ENCODE peak calls at places on chromosomes 1 and 21, in five cellular contexts. I is fibroblast of lung, P is BE2C, V is thoracic aorta, Q is sigmoid colon. B is an unnamed sample.

GRCh38 chr1:17162941-17163340 is 42.0 kb upstream of the PADI1 start:
- DNase-seq in I (no peak), P (peak; percentile 25), V (no peak), Q (no peak), B (no peak)

GRCh38 chr1:182397653-182398388 is 2.6 kb downstream of the TEDDM1 start:
- DNase-seq in I (no peak), P (no peak), V (no peak), Q (no peak), B (peak; percentile 58)

GRCh38 chr1:6280761-6281451 is 20.0 kb upstream of the GPR153 start:
- DNase-seq in I (peak; percentile 74), P (no peak), V (no peak), Q (no peak), B (no peak)

GRCh38 chr1:110173466-110174117 is 23.3 kb downstream of the SLC6A17 start:
- DNase-seq in I (no peak), P (no peak), V (no peak), Q (no peak), B (no peak)

GRCh38 chr1:109078317-109078716 is 2.5 kb upstream of the TAF13 start:
- DNase-seq in I (no peak), P (no peak), V (no peak), Q (no peak), B (no peak)

GRCh38 chr1:72122099-72122893 is 160.0 kb downstream of the NEGR1 start:
- DNase-seq in I (peak; percentile 22), P (no peak), V (no peak), Q (no peak), B (no peak)

GRCh38 chr1:24205701-24206464 is 18.8 kb upstream of the IFNLR1 start:
- DNase-seq in I (no peak), P (no peak), V (no peak), Q (no peak), B (no peak)

GRCh38 chr1:111553199-111553598 is 49.8 kb upstream of the ADORA3 start:
- DNase-seq in I (no peak), P (no peak), V (no peak), Q (no peak), B (no peak)

GRCh38 chr1:32031578-32032286 is 18.1 kb downstream of the KHDRBS1 start:
- DNase-seq in I (peak; percentile 49), P (no peak), V (no peak), Q (no peak), B (no peak)

GRCh38 chr1:151511636-151512215 is 539 bp downstream of the CGN start:
- DNase-seq in I (no peak), P (peak; percentile 78), V (no peak), Q (peak; percentile 72), B (no peak)

GRCh38 chr1:237999426-238000052 is 108.8 kb upstream of the ZP4 start:
- DNase-seq in I (no peak), P (no peak), V (no peak), Q (no peak), B (no peak)

DNA sequence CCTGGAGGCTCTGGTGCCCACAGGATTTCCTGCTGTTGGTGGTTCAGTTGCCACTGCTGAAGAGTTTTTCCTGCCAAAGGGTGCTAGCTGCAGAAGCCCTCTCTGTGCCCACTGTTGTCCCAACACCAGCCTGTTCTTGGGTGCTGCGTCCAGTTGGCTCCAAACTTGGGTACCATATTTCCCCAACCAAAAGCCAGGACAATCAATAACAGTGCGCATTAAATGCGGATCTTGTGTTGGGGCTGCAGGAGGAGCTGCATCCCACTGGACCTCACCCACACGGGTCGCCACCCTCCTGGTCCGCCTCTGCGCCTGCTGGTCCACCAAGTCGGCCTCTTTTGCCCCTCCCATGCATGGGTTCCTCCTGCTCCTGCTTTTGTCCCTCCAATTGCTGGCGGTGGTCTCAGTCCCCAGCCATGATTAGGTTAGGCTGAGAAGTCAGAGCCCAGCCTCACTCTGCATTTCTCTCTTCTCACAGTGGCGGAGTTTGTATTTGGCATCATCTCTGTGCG is 9.8 kb downstream of the ABCG1 start:
- DNase-seq in I (no peak), P (no peak), V (no peak), Q (peak; percentile 58), B (no peak)
- H3K4me1 ChIP-seq in I (peaks cover 8% of the 10 kb centered on the region), P (peaks cover 13% of the 10 kb centered on the region), V (peaks cover 24% of the 10 kb centered on the region), Q (peaks cover 48% of the 10 kb centered on the region), B (peaks cover 60% of the 10 kb centered on the region)

GRCh38 chr1:25902462-25902861 is 3.8 kb downstream of the STMN1 start:
- DNase-seq in I (no peak), P (no peak), V (no peak), Q (no peak), B (no peak)
- H3K36me3 ChIP-seq in I (peaks cover 3% of the 10 kb centered on the region), P (peaks cover 45% of the 10 kb centered on the region), V (no peaks in the 10 kb centered on the region), Q (peaks cover 5% of the 10 kb centered on the region), B (peaks cover 4% of the 10 kb centered on the region)

GRCh38 chr1:208155243-208155642 is 88.9 kb downstream of the PLXNA2 start:
- DNase-seq in I (no peak), P (no peak), V (no peak), Q (no peak), B (no peak)

GRCh38 chr1:208150810-208151458 is 93.2 kb downstream of the PLXNA2 start:
- DNase-seq in I (no peak), P (no peak), V (no peak), Q (peak; percentile 43), B (no peak)

GRCh38 chr1:208154040-208154439 is 90.1 kb downstream of the PLXNA2 start:
- DNase-seq in I (no peak), P (no peak), V (no peak), Q (peak; percentile 37), B (no peak)

GRCh38 chr1:208154679-208155078 is 89.5 kb downstream of the PLXNA2 start:
- DNase-seq in I (no peak), P (no peak), V (no peak), Q (peak; percentile 30), B (no peak)

GRCh38 chr1:208153386-208153785 is 90.8 kb downstream of the PLXNA2 start:
- DNase-seq in I (no peak), P (no peak), V (no peak), Q (peak; percentile 2), B (no peak)
- H3K4me1 ChIP-seq in I (no peaks in the 10 kb centered on the region), P (peaks cover 9% of the 10 kb centered on the region), V (peaks cover 35% of the 10 kb centered on the region), Q (peaks cover 64% of the 10 kb centered on the region), B (peaks cover 93% of the 10 kb centered on the region)

GRCh38 chr1:226357416-226357815 is 48.5 kb upstream of the LIN9 start:
- DNase-seq in I (no peak), P (no peak), V (no peak), Q (no peak), B (no peak)
- H3K36me3 ChIP-seq in I (peaks cover 5% of the 10 kb centered on the region), P (peaks cover 45% of the 10 kb centered on the region), V (peaks cover 30% of the 10 kb centered on the region), Q (peaks cover 24% of the 10 kb centered on the region), B (no peaks in the 10 kb centered on the region)

DNA sequence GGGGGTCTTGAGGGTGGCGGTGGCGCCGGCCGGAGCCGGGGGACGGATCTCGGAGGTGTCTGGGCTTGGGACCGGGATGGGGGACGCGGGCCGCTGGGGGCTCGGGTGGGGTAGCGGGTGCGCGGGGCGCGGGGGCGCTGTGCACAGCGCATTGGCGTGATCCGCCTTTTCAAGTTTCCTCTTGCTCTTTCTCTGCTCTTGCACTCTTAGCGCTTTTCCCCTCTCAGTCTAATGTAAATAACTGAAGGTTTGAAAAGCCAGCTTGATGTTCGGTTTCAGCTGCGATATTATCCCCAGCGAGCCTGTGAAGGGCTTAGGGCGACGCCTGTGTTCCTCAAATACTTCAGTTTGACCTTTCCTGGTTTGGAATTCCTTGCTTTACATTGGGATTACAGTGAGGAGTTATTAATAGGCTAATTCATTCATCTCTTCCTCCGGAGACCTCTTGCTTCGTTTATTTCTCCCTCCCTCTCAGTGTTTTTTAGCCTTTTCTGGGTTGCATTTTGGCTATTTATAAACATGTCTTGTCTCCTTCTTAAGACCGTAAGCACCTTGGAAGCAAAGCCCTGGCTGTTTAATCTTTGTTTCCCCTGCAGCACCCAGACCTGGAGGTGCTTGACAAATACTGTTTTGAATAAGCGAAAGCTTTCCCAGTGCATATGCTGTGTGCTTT is 673 bp downstream of the RAB4A start:
- DNase-seq in I (peak; percentile 43), P (no peak), V (no peak), Q (no peak), B (no peak)
- H3K4me1 ChIP-seq in I (peaks cover 7% of the 10 kb centered on the region), P (no peaks in the 10 kb centered on the region), V (peaks cover 40% of the 10 kb centered on the region), Q (peaks cover 47% of the 10 kb centered on the region), B (peaks cover 34% of the 10 kb centered on the region)

DNA sequence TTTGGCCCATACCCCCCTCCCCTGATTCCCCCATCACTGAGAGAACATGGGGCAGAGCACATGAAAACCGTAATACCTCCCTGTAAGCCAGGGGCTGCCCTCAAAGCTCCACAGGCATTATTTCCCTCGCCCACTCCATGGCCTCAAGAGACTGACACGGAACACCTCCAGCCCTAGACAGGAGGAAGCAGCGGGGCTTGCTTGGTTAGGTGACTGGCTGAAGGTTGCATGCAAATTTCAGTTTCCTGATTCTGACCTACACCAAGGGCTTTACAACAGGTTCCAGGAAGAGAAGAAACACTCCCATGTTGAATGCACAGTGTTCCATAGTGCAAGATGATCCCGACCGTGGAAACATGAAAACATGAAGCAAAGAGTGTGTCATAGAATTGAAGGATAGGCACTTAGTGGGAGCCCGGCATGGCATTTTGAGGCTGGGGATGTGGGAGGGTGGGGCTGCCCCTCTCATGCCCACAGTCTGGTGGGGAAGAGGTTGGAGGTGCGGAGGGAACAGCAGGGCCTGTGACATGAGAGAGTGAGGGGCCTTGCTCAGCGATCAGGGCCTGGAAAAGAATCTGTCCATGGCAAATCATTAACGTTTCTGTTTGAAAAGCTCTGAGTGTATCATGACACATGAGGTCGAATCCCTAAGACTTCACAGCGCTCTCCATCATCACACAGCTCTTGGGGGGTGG is 33.5 kb downstream of the GPR137B start:
- DNase-seq in I (no peak), P (no peak), V (no peak), Q (no peak), B (no peak)
- H3K36me3 ChIP-seq in I (no peaks in the 10 kb centered on the region), P (no peaks in the 10 kb centered on the region), V (peaks cover 8% of the 10 kb centered on the region), Q (no peaks in the 10 kb centered on the region), B (no peaks in the 10 kb centered on the region)

GRCh38 chr1:230067441-230067870 is 418 bp downstream of the GALNT2 start:
- DNase-seq in I (peak; percentile 61), P (no peak), V (no peak), Q (peak; percentile 81), B (peak; percentile 57)

GRCh38 chr1:230066466-230067404 is at the start of gene GALNT2:
- DNase-seq in I (peak; percentile 78), P (peak; percentile 95), V (peak; percentile 36), Q (peak; percentile 93), B (peak; percentile 85)

GRCh38 chr1:230067871-230068814 is 1.1 kb downstream of the GALNT2 start:
- DNase-seq in I (peak; percentile 19), P (peak; percentile 46), V (no peak), Q (no peak), B (no peak)

GRCh38 chr1:230064283-230064682 is 2.8 kb upstream of the GALNT2 start:
- DNase-seq in I (no peak), P (no peak), V (no peak), Q (no peak), B (no peak)

DNA sequence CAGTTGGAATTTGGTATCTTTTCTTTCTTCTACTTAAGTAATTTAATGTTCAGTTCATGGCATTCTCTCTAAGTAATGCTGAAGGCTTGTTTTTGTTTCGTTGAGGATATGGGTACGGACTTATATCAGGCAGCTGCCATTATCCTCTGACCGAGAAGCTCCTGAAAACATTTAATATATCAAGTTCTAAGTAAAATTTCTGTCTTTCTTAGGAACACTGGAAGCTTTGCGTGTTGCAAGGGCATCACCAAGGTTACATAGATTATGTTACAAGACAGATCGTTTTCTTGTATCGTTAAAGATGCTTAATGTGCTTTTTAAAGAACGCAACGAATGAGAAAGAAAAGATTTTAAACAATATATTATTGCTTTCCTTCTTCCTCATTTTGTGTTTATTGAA is 1.0 kb upstream of the GALNT2 start:
- DNase-seq in I (no peak), P (no peak), V (no peak), Q (no peak), B (no peak)
- H3K4me1 ChIP-seq in I (peaks cover 2% of the 10 kb centered on the region), P (no peaks in the 10 kb centered on the region), V (peaks cover 35% of the 10 kb centered on the region), Q (peaks cover 30% of the 10 kb centered on the region), B (peaks cover 36% of the 10 kb centered on the region)